ENCODE peak calls at places on chromosomes 12 and 14, in nine cellular contexts. P is Peyer's patch, O is fibroblast of mammary gland, J is iris pigment epithelial cell, A is H9, M is H1, U is GM13976, F is gastrocnemius medialis, Y is epithelial cell of prostate. L is an unnamed sample.

GRCh38 chr12:27014859-27015729 is 910 bp upstream of the TM7SF3 start:
- DNase-seq in J (no peak), F (no peak), A (no peak), U (no peak), M (no peak), O (no peak), Y (no peak), P (peak; percentile 56), L (no peak)

GRCh38 chr14:81831128-81831815 is 297.6 kb upstream of the SEL1L start:
- DNase-seq in J (peak; percentile 0), A (no peak), F (peak; percentile 67), Y (no peak), O (peak; percentile 5), P (no peak), M (no peak), U (no peak), L (peak; percentile 14)

GRCh38 chr12:29970501-29970900 is 186.8 kb upstream of the TMTC1 start:
- DNase-seq in O (no peak), P (no peak), J (no peak), F (no peak), A (no peak), Y (no peak), U (no peak), M (no peak), L (no peak)

GRCh38 chr12:51827925-51828818 is 20.3 kb downstream of the FIGNL2 start:
- DNase-seq in A (no peak), U (no peak), P (peak; percentile 53), F (no peak), M (no peak), O (peak; percentile 50), Y (peak; percentile 66), J (peak; percentile 58), L (no peak)

GRCh38 chr14:58298880-58299664 is 717 bp downstream of the ARID4A start:
- DNase-seq in J (peak; percentile 19), A (peak; percentile 41), M (peak; percentile 67), P (peak; percentile 64), O (no peak), Y (no peak), U (peak; percentile 69), F (no peak), L (no peak)

GRCh38 chr14:92914087-92914656 is 8.8 kb upstream of the CHGA start:
- DNase-seq in P (no peak), U (peak; percentile 65), F (no peak), A (peak; percentile 70), O (peak; percentile 14), M (peak; percentile 85), Y (no peak), J (no peak), L (no peak)

GRCh38 chr14:55352201-55352600 is 59.4 kb downstream of the ATG14 start:
- DNase-seq in A (no peak), M (peak; percentile 22), P (no peak), Y (no peak), U (no peak), J (no peak), F (no peak), O (no peak), L (no peak)

GRCh38 chr12:132422057-132423043 is 67.6 kb upstream of the FBRSL1 start:
- DNase-seq in O (no peak), J (peak; percentile 45), F (no peak), U (no peak), M (no peak), P (no peak), Y (no peak), A (peak; percentile 70), L (no peak)

GRCh38 chr12:106791531-106791930 is 17.0 kb downstream of the RIC8B start:
- DNase-seq in O (no peak), A (no peak), Y (no peak), F (no peak), J (no peak), U (no peak), M (no peak), P (no peak), L (no peak)

L was measured in tibial nerve.